ENCODE peak calls at places on chromosome 7, in six cellular contexts. L, W, C, A, V and U are unnamed samples.
A peak's percentile ranks its signal among the peaks of the same experiment; 100 is the strongest.

GRCh38 chr7:142231716-142232115 is 26.1 kb downstream of the PRSS58 start:
- DNase-seq in A (no peak), V (no peak), W (no peak), C (no peak), L (no peak), U (no peak)

GRCh38 chr7:85103352-85103751 is 83.5 kb downstream of the SEMA3D start:
- DNase-seq in W (no peak), V (no peak), A (peak; percentile 8), C (no peak), L (no peak), U (no peak)

GRCh38 chr7:140260767-140261486 is 84.1 kb upstream of the KDM7A start:
- DNase-seq in C (no peak), V (no peak), W (no peak), A (peak; percentile 14), L (no peak), U (no peak)

GRCh38 chr7:1257221-1257620 is 24.5 kb downstream of the UNCX start:
- DNase-seq in L (no peak), A (no peak), C (no peak), V (no peak), W (no peak), U (no peak)

GRCh38 chr7:45026984-45027773 is 27.2 kb downstream of the CCM2 start:
- DNase-seq in L (no peak), W (peak; percentile 42), V (no peak), A (no peak), C (no peak), U (no peak)

GRCh38 chr7:106345421-106346166 is 60.8 kb upstream of the NAMPT start:
- DNase-seq in L (no peak), C (peak; percentile 33), V (no peak), A (no peak), W (peak; percentile 75), U (no peak)

GRCh38 chr7:42096681-42097637 is 140.1 kb downstream of the GLI3 start:
- DNase-seq in W (peak; percentile 72), L (no peak), C (peak; percentile 36), V (no peak), A (peak; percentile 58), U (no peak)

GRCh38 chr7:106768324-106768751 is 96.7 kb upstream of the PIK3CG start:
- DNase-seq in V (no peak), W (no peak), L (no peak), A (no peak), C (no peak), U (no peak)

GRCh38 chr7:74203157-74203556 is 6.6 kb upstream of the LAT2 start:
- DNase-seq in C (peak; percentile 49), A (no peak), L (no peak), V (no peak), W (peak; percentile 63), U (no peak)

GRCh38 chr7:32479574-32480200 is 10.5 kb downstream of the LSM5 start:
- DNase-seq in L (no peak), W (peak; percentile 82), A (peak; percentile 24), V (peak; percentile 56), C (no peak), U (no peak)

GRCh38 chr7:117011419-117012260 is 58.3 kb downstream of the ST7 start:
- DNase-seq in V (no peak), A (no peak), L (no peak), W (no peak), C (no peak), U (no peak)

GRCh38 chr7:15228891-15229290 is 326.3 kb upstream of the DGKB start:
- DNase-seq in A (no peak), V (no peak), W (no peak), L (no peak), C (no peak), U (no peak)

GRCh38 chr7:41869091-41869490 is 166.2 kb upstream of the INHBA start:
- DNase-seq in W (peak; percentile 66), C (peak; percentile 62), L (no peak), A (no peak), V (no peak), U (no peak)

GRCh38 chr7:684416-684815 is 42.1 kb upstream of the DNAAF5 start:
- DNase-seq in L (no peak), A (no peak), W (no peak), V (no peak), C (no peak), U (no peak)

GRCh38 chr7:23246540-23246939 is at the start of gene GPNMB:
- DNase-seq in L (no peak), V (no peak), C (peak; percentile 95), W (peak; percentile 81), A (peak; percentile 24), U (no peak)

GRCh38 chr7:2702594-2702957 is 14.6 kb downstream of the AMZ1 start:
- DNase-seq in C (no peak), V (no peak), L (no peak), W (no peak), A (no peak), U (no peak)

GRCh38 chr7:131692131-131692960 is 135.9 kb upstream of the PODXL start:
- DNase-seq in V (peak; percentile 38), C (peak; percentile 9), L (peak; percentile 3), W (peak; percentile 37), A (peak; percentile 35), U (no peak)

GRCh38 chr7:144401490-144401889 is 2.0 kb downstream of the NOBOX start:
- DNase-seq in C (no peak), W (no peak), L (no peak), V (no peak), A (no peak), U (no peak)

GRCh38 chr7:55476071-55476803 is 96.1 kb downstream of the VOPP1 start:
- DNase-seq in L (peak; percentile 24), A (no peak), C (peak; percentile 13), W (peak; percentile 62), V (no peak), U (no peak)

GRCh38 chr7:99752354-99752753 is 17.4 kb upstream of the CYP3A7 start:
- DNase-seq in L (no peak), W (no peak), C (no peak), A (no peak), V (no peak), U (no peak)